ENCODE peak calls at places on chromosome 2, in nine cellular contexts. One of them, this sample, is unnamed.

GRCh38 chr2:23745726-23746105 is 181.2 kb downstream of the ATAD2B start:
- DNase-seq in tibial artery: no peak
- DNase-seq in gastrocnemius medialis: peak; percentile 90
- DNase-seq in tibial nerve: peak; percentile 77
- DNase-seq in adrenal gland: peak; percentile 44
- DNase-seq in transverse colon: no peak
- DNase-seq in uterus: peak; percentile 36
- DNase-seq in thoracic aorta: no peak
- DNase-seq in IMR-90: peak; percentile 49
- DNase-seq in this sample: peak; percentile 30

GRCh38 chr2:129619471-129619870 is 360.0 kb upstream of the RAB6C start:
- DNase-seq in IMR-90: no peak
- DNase-seq in transverse colon: no peak
- DNase-seq in adrenal gland: no peak
- DNase-seq in tibial artery: no peak
- DNase-seq in gastrocnemius medialis: no peak
- DNase-seq in tibial nerve: no peak
- DNase-seq in uterus: no peak
- DNase-seq in thoracic aorta: no peak
- DNase-seq in this sample: no peak

GRCh38 chr2:210442457-210442856 is 34.1 kb downstream of the LANCL1 start:
- DNase-seq in tibial artery: no peak
- DNase-seq in adrenal gland: no peak
- DNase-seq in thoracic aorta: no peak
- DNase-seq in tibial nerve: no peak
- DNase-seq in transverse colon: no peak
- DNase-seq in gastrocnemius medialis: no peak
- DNase-seq in IMR-90: no peak
- DNase-seq in uterus: no peak
- DNase-seq in this sample: no peak

GRCh38 chr2:71071681-71072398 is 3.4 kb downstream of the NAGK start:
- DNase-seq in tibial nerve: peak; percentile 43
- DNase-seq in transverse colon: peak; percentile 46
- DNase-seq in IMR-90: no peak
- DNase-seq in gastrocnemius medialis: peak; percentile 31
- DNase-seq in adrenal gland: no peak
- DNase-seq in tibial artery: no peak
- DNase-seq in thoracic aorta: no peak
- DNase-seq in uterus: no peak
- DNase-seq in this sample: peak; percentile 81

GRCh38 chr2:13193075-13193474 is 476.3 kb downstream of the TRIB2 start:
- DNase-seq in thoracic aorta: no peak
- DNase-seq in IMR-90: peak; percentile 13
- DNase-seq in tibial artery: no peak
- DNase-seq in transverse colon: no peak
- DNase-seq in tibial nerve: no peak
- DNase-seq in uterus: no peak
- DNase-seq in adrenal gland: no peak
- DNase-seq in gastrocnemius medialis: no peak
- DNase-seq in this sample: no peak

GRCh38 chr2:18959952-18960717 is 370.8 kb upstream of the NT5C1B start:
- DNase-seq in IMR-90: peak; percentile 43
- DNase-seq in gastrocnemius medialis: no peak
- DNase-seq in thoracic aorta: no peak
- DNase-seq in tibial nerve: no peak
- DNase-seq in transverse colon: no peak
- DNase-seq in tibial artery: no peak
- DNase-seq in adrenal gland: no peak
- DNase-seq in uterus: no peak
- DNase-seq in this sample: no peak

GRCh38 chr2:69753659-69754350 is 11.9 kb downstream of the ANXA4 start:
- DNase-seq in tibial artery: no peak
- DNase-seq in adrenal gland: no peak
- DNase-seq in gastrocnemius medialis: no peak
- DNase-seq in IMR-90: no peak
- DNase-seq in tibial nerve: no peak
- DNase-seq in thoracic aorta: no peak
- DNase-seq in uterus: no peak
- DNase-seq in transverse colon: no peak
- DNase-seq in this sample: no peak

GRCh38 chr2:14401838-14402237 is 230.7 kb upstream of the LRATD1 start:
- DNase-seq in gastrocnemius medialis: no peak
- DNase-seq in IMR-90: no peak
- DNase-seq in tibial artery: no peak
- DNase-seq in adrenal gland: no peak
- DNase-seq in transverse colon: no peak
- DNase-seq in tibial nerve: no peak
- DNase-seq in uterus: peak; percentile 14
- DNase-seq in thoracic aorta: no peak
- DNase-seq in this sample: no peak

GRCh38 chr2:66439291-66440010 is 4.5 kb downstream of the MEIS1 start:
- DNase-seq in adrenal gland: no peak
- DNase-seq in tibial nerve: no peak
- DNase-seq in transverse colon: no peak
- DNase-seq in thoracic aorta: no peak
- DNase-seq in IMR-90: no peak
- DNase-seq in tibial artery: peak; percentile 66
- DNase-seq in gastrocnemius medialis: no peak
- DNase-seq in uterus: no peak
- DNase-seq in this sample: peak; percentile 83

GRCh38 chr2:74516070-74516633 is 1.9 kb downstream of the TLX2 start:
- DNase-seq in tibial nerve: no peak
- DNase-seq in adrenal gland: peak; percentile 52
- DNase-seq in IMR-90: peak; percentile 11
- DNase-seq in thoracic aorta: no peak
- DNase-seq in transverse colon: peak; percentile 60
- DNase-seq in gastrocnemius medialis: peak; percentile 47
- DNase-seq in uterus: no peak
- DNase-seq in tibial artery: peak; percentile 67
- DNase-seq in this sample: peak; percentile 96

GRCh38 chr2:175742367-175742766 is 259.7 kb downstream of the LNPK start:
- DNase-seq in IMR-90: peak; percentile 55
- DNase-seq in transverse colon: no peak
- DNase-seq in thoracic aorta: no peak
- DNase-seq in uterus: no peak
- DNase-seq in adrenal gland: no peak
- DNase-seq in tibial nerve: no peak
- DNase-seq in tibial artery: no peak
- DNase-seq in gastrocnemius medialis: no peak
- DNase-seq in this sample: no peak

GRCh38 chr2:139031722-139032121 is 251.5 kb upstream of the NXPH2 start:
- DNase-seq in thoracic aorta: no peak
- DNase-seq in IMR-90: no peak
- DNase-seq in adrenal gland: no peak
- DNase-seq in uterus: no peak
- DNase-seq in tibial nerve: no peak
- DNase-seq in tibial artery: no peak
- DNase-seq in gastrocnemius medialis: no peak
- DNase-seq in transverse colon: no peak
- DNase-seq in this sample: no peak

GRCh38 chr2:38716185-38716584 is 35.0 kb downstream of the SRSF7 start:
- DNase-seq in IMR-90: peak; percentile 91
- DNase-seq in uterus: no peak
- DNase-seq in adrenal gland: peak; percentile 5
- DNase-seq in tibial nerve: no peak
- DNase-seq in gastrocnemius medialis: no peak
- DNase-seq in transverse colon: no peak
- DNase-seq in tibial artery: peak; percentile 19
- DNase-seq in thoracic aorta: no peak
- DNase-seq in this sample: no peak

GRCh38 chr2:197256021-197256420 is 54.6 kb downstream of the ANKRD44 start:
- DNase-seq in tibial nerve: no peak
- DNase-seq in transverse colon: no peak
- DNase-seq in IMR-90: no peak
- DNase-seq in adrenal gland: no peak
- DNase-seq in gastrocnemius medialis: no peak
- DNase-seq in thoracic aorta: no peak
- DNase-seq in tibial artery: no peak
- DNase-seq in uterus: no peak
- DNase-seq in this sample: no peak
- TF ChIP-seq CTCF in tibial nerve: no peak
- TF ChIP-seq CTCF in transverse colon: no peak
- TF ChIP-seq CTCF in IMR-90: no peak
- TF ChIP-seq CTCF in adrenal gland: no peak
- TF ChIP-seq CTCF in gastrocnemius medialis: no peak
- TF ChIP-seq CTCF in thoracic aorta: no peak
- TF ChIP-seq CTCF in tibial artery: no peak
- TF ChIP-seq CTCF in uterus: no peak
- TF ChIP-seq CTCF in this sample: no peak

DNA sequence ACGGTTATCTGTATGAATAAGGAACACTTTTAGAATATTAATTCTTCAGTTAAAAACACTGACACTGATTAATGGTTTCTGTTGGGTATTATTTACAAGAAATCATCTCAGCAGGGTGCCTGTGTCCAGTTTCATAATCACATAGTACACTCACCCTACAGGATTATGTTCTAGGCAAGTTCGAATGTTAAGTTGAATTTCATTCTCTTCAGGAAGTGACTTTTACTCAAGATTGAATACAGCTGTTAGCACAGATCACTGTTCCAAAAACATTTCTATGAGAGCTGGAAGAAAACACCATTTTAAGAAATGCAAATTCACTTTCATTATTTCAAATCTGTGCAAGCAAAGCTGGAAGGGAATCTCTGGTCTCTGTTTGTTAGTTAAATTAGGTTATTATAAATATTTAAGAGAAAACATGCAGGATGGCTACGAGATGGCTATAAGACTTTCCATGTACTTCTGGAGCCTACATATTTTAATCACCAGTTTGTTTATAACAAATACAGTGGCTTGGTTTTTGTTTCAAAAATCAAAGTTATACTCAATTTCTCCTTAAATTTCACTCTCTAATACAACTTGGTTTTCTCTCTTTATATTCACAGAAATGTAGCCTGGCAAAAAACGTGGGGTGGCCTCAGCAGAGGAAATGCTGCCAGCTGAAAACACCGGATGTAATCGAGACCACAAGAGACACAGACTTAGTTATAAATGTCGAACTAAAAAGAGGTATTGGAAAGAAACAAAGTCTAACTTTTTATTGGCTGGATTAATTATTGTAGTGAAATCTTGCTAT is 65.8 kb downstream of the RBMS1 start:
- DNase-seq in thoracic aorta: no peak
- DNase-seq in transverse colon: peak; percentile 29
- DNase-seq in adrenal gland: no peak
- DNase-seq in uterus: no peak
- DNase-seq in IMR-90: peak; percentile 87
- DNase-seq in gastrocnemius medialis: peak; percentile 21
- DNase-seq in tibial nerve: no peak
- DNase-seq in tibial artery: no peak
- DNase-seq in this sample: no peak
- H3K27ac ChIP-seq in thoracic aorta: peak overlapping the region; percentile 84
- H3K27ac ChIP-seq in transverse colon: peak overlapping the region; percentile 75
- H3K27ac ChIP-seq in adrenal gland: peak overlapping the region; percentile 22
- H3K27ac ChIP-seq in uterus: peak overlapping the region; percentile 74
- H3K27ac ChIP-seq in IMR-90: peak overlapping the region; percentile 76
- H3K27ac ChIP-seq in gastrocnemius medialis: peak overlapping the region; percentile 4
- H3K27ac ChIP-seq in tibial nerve: peak overlapping the region; percentile 80
- H3K27ac ChIP-seq in tibial artery: peak overlapping the region; percentile 66
- H3K27ac ChIP-seq in this sample: peak overlapping the region; percentile 88

GRCh38 chr2:62197017-62197586 is 1.2 kb downstream of the B3GNT2 start:
- DNase-seq in IMR-90: no peak
- DNase-seq in thoracic aorta: no peak
- DNase-seq in gastrocnemius medialis: no peak
- DNase-seq in transverse colon: peak; percentile 32
- DNase-seq in uterus: no peak
- DNase-seq in tibial artery: peak; percentile 69
- DNase-seq in tibial nerve: no peak
- DNase-seq in adrenal gland: no peak
- DNase-seq in this sample: no peak
- TF ChIP-seq CTCF in IMR-90: no peak
- TF ChIP-seq CTCF in thoracic aorta: no peak
- TF ChIP-seq CTCF in gastrocnemius medialis: peak; percentile 3
- TF ChIP-seq CTCF in transverse colon: no peak
- TF ChIP-seq CTCF in uterus: peak; percentile 14
- TF ChIP-seq CTCF in tibial artery: no peak
- TF ChIP-seq CTCF in tibial nerve: no peak
- TF ChIP-seq CTCF in adrenal gland: no peak
- TF ChIP-seq CTCF in this sample: no peak

GRCh38 chr2:122469147-122469546 is 713.7 kb downstream of the TSN start:
- DNase-seq in IMR-90: no peak
- DNase-seq in uterus: no peak
- DNase-seq in adrenal gland: no peak
- DNase-seq in thoracic aorta: no peak
- DNase-seq in tibial nerve: no peak
- DNase-seq in transverse colon: no peak
- DNase-seq in tibial artery: no peak
- DNase-seq in gastrocnemius medialis: no peak
- DNase-seq in this sample: no peak
- H3K27ac ChIP-seq in IMR-90: no peak overlapping the region
- H3K27ac ChIP-seq in uterus: no peak overlapping the region
- H3K27ac ChIP-seq in adrenal gland: no peak overlapping the region
- H3K27ac ChIP-seq in thoracic aorta: no peak overlapping the region
- H3K27ac ChIP-seq in tibial nerve: no peak overlapping the region
- H3K27ac ChIP-seq in transverse colon: no peak overlapping the region
- H3K27ac ChIP-seq in tibial artery: no peak overlapping the region
- H3K27ac ChIP-seq in gastrocnemius medialis: no peak overlapping the region
- H3K27ac ChIP-seq in this sample: no peak overlapping the region

DNA sequence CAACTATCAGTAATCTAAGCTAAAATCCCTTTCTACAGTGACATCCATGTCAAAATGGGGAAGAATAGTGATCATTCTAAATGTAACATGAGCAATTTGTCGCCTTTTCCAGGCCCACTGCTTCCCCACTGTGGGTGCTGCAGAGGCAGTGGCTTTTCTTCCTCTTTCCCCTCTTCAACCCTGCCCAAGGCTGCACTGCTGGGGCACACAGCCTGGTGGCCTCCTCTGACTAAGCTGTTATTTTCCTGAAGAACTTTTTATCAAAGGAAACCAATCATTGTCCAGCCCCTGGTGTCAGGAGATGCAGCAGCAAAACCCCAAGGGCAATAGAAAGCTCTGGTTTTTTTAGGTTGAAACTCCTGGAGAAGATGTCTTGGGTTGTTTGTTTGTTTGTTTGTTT is 117.6 kb upstream of the KLF7 start:
- DNase-seq in uterus: no peak
- DNase-seq in IMR-90: no peak
- DNase-seq in tibial artery: peak; percentile 68
- DNase-seq in gastrocnemius medialis: peak; percentile 23
- DNase-seq in tibial nerve: peak; percentile 20
- DNase-seq in transverse colon: no peak
- DNase-seq in thoracic aorta: no peak
- DNase-seq in adrenal gland: peak; percentile 62
- DNase-seq in this sample: no peak
- TF ChIP-seq CTCF in uterus: no peak
- TF ChIP-seq CTCF in IMR-90: no peak
- TF ChIP-seq CTCF in tibial artery: peak; percentile 7
- TF ChIP-seq CTCF in gastrocnemius medialis: no peak
- TF ChIP-seq CTCF in tibial nerve: no peak
- TF ChIP-seq CTCF in transverse colon: no peak
- TF ChIP-seq CTCF in thoracic aorta: no peak
- TF ChIP-seq CTCF in adrenal gland: peak; percentile 41
- TF ChIP-seq CTCF in this sample: peak; percentile 27

This sample was measured in osteoblast.